ENCODE peak calls at places on chromosomes 3 and 15, in ten cellular contexts. Y is mammary epithelial cell, T is left ventricle myocardium inferior, S is GM23248, F is adrenal gland, R is SJSA1, H is Panc1, Q is A549, E is neuronal stem cell, V is tibial nerve. P is an unnamed sample.
A peak's percentile ranks its signal among the peaks of the same experiment; 100 is the strongest.

GRCh38 chr15:83352124-83352523 is 67.7 kb upstream of the BNC1 start:
- DNase-seq in R (no peak), Y (no peak), T (no peak), S (no peak), Q (no peak), E (no peak), V (no peak), H (no peak), F (no peak), P (no peak)

GRCh38 chr3:71805691-71806090 is 20.7 kb upstream of the PROK2 start:
- DNase-seq in V (no peak), S (no peak), Q (no peak), R (no peak), T (no peak), F (no peak), Y (no peak), E (no peak), H (no peak), P (no peak)

GRCh38 chr3:20123121-20123652 is 62.8 kb downstream of the SGO1 start:
- DNase-seq in R (no peak), H (no peak), Y (no peak), T (no peak), Q (no peak), S (peak; percentile 5), E (no peak), V (no peak), F (no peak), P (no peak)

GRCh38 chr3:185688808-185689207 is 102.7 kb downstream of the SENP2 start:
- DNase-seq in T (no peak), R (peak; percentile 96), Y (peak; percentile 99), S (peak; percentile 100), E (no peak), F (peak; percentile 92), V (no peak), H (peak; percentile 85), Q (peak; percentile 84), P (no peak)

GRCh38 chr15:72353266-72353665 is 22.5 kb downstream of the HEXA start:
- DNase-seq in Q (no peak), T (no peak), F (no peak), Y (peak; percentile 34), S (peak; percentile 54), R (no peak), E (no peak), H (no peak), V (no peak), P (no peak)

GRCh38 chr15:57340673-57341259 is 35.5 kb upstream of the CGNL1 start:
- DNase-seq in Q (peak; percentile 50), E (peak; percentile 48), V (no peak), H (peak; percentile 61), Y (peak; percentile 27), R (no peak), F (peak; percentile 52), T (no peak), S (peak; percentile 66), P (peak; percentile 61)

GRCh38 chr3:10594915-10595314 is 89.5 kb upstream of the ATP2B2 start:
- DNase-seq in E (peak; percentile 92), H (no peak), Q (peak; percentile 54), V (no peak), T (no peak), Y (peak; percentile 49), R (peak; percentile 60), F (peak; percentile 73), S (peak; percentile 64), P (peak; percentile 25)

GRCh38 chr3:105513042-105513441 is 146.3 kb downstream of the ALCAM start:
- DNase-seq in T (no peak), Y (peak; percentile 17), H (no peak), S (peak; percentile 74), Q (no peak), F (no peak), V (no peak), E (no peak), R (peak; percentile 44), P (no peak)

GRCh38 chr15:40278026-40278425 is 4.8 kb downstream of the ANKRD63 start:
- DNase-seq in T (no peak), E (no peak), Q (no peak), R (no peak), Y (no peak), V (no peak), H (no peak), S (no peak), F (no peak), P (no peak)
- H3K4me1 ChIP-seq in T (peaks cover 36% of the 10 kb centered on the region), E (peaks cover 4% of the 10 kb centered on the region), Q (no peaks in the 10 kb centered on the region), R (peaks cover 71% of the 10 kb centered on the region), Y (peaks cover 14% of the 10 kb centered on the region), V (peaks cover 13% of the 10 kb centered on the region), H (no peaks in the 10 kb centered on the region), S (no peaks in the 10 kb centered on the region), F (peaks cover 11% of the 10 kb centered on the region), P (no peaks in the 10 kb centered on the region)

GRCh38 chr15:31259562-31260252 is 66.9 kb upstream of the KLF13 start:
- DNase-seq in R (no peak), Y (no peak), E (no peak), Q (no peak), H (no peak), F (peak; percentile 1), T (no peak), S (no peak), V (no peak), P (no peak)

GRCh38 chr15:31260646-31261265 is 65.9 kb upstream of the KLF13 start:
- DNase-seq in V (no peak), T (no peak), F (peak; percentile 4), S (no peak), R (no peak), H (no peak), Y (no peak), Q (no peak), E (no peak), P (no peak)

GRCh38 chr15:31262901-31263671 is 63.5 kb upstream of the KLF13 start:
- DNase-seq in Q (no peak), Y (peak; percentile 5), T (peak; percentile 34), E (no peak), V (no peak), S (peak; percentile 53), F (peak; percentile 48), H (no peak), R (peak; percentile 31), P (peak; percentile 87)

GRCh38 chr15:31262143-31262530 is 64.5 kb upstream of the KLF13 start:
- DNase-seq in F (peak; percentile 2), Q (no peak), T (no peak), V (no peak), E (no peak), H (no peak), Y (no peak), S (no peak), R (no peak), P (no peak)

DNA sequence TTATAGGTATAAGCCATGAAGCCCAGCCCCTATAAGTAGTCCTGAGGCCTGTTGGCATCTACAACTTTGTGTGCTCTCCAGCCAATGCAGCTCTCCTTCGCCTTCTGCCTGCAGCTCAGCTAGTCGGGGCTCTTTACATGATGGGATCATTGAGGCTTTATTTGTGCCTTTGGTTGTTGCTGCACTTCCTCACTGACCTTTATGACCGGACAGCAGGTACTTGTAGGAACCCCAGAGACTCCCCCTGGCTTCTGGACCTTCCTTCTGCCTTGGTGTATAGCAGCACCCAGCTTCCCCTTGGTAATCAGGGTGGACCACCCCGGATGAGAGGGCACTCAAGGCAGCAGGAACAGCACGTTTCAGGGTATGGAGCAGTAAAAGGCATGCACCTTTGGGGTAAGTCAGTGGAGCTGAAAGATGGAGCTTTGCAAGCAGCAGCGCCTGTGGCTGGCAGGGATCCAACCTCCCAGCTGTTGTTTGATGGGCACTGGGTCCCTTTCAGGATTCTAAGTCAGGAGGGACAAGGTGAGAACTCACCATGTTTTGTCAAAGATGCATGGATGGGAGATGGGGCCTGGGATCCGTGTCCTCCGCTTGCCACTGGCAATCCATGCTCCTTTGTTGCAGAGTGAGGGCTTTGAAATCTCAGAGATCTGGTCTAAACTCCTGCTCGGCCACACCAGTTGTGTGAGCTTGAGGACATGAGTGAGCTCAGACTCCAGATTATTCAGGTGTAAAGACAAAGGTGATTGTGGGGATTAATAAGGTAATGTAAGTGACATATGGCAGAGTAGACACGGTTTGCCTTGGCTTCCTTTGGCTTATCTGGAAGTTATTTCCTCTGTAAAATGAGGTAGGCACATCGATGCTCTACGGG is 65.1 kb upstream of the KLF13 start:
- DNase-seq in Y (no peak), R (no peak), T (no peak), F (peak; percentile 4), H (no peak), S (no peak), Q (no peak), V (no peak), E (no peak), P (no peak)
- H3K4me1 ChIP-seq in Y (peaks cover 14% of the 10 kb centered on the region), R (no peaks in the 10 kb centered on the region), T (peaks cover 19% of the 10 kb centered on the region), F (peaks cover 25% of the 10 kb centered on the region), H (no peaks in the 10 kb centered on the region), S (no peaks in the 10 kb centered on the region), Q (peaks cover 24% of the 10 kb centered on the region), V (peaks cover 33% of the 10 kb centered on the region), E (peaks cover 6% of the 10 kb centered on the region), P (peaks cover 17% of the 10 kb centered on the region)

DNA sequence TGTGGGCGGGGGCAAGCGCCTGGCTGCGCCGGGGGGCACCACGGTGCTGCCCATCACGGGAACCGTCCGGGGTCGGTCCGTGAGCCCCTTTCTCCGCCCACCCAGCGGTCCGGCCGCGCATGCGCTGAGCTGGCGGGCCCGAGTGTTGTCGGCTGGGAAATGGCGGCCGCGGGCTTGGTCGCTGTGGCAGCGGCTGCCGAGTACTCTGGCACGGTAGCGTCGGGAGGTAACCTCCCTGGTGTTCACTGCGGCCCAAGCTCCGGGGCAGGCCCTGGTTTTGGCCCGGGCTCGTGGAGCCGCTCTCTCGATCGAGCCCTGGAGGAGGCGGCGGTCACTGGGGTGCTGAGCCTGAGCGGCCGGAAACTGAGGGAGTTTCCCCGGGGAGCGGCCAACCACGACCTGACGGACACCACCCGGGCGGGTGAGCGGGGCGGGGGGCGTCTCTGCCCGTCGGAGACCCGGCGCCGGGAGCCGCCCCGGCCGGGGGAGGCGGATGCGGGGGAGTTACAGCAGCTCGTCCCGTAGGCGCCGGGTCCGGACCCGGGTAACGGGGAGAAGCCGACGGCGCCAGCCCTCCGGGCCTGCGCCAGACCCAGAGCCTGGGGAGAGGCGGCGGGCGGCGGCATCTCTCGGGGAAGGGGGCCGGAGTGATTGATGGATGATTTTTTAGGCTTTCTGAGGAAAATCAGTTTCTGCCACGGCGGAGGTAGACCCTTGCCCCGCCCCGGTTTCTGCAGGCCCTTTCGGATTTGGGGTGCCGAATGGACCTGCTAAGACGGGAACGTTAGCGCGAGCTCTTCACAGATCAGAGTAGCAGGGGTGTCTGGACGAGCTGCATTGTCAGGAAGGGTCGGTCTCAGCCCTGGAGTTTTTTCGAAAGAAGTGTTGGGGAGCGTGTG is at the start of gene LRCH3:
- DNase-seq in Y (peak; percentile 76), T (peak; percentile 81), E (peak; percentile 91), V (peak; percentile 55), R (peak; percentile 85), Q (peak; percentile 86), S (peak; percentile 89), F (peak; percentile 79), H (no peak), P (peak; percentile 64)
- H3K4me1 ChIP-seq in Y (peaks cover 27% of the 10 kb centered on the region), T (peaks cover 59% of the 10 kb centered on the region), E (peaks cover 2% of the 10 kb centered on the region), V (peaks cover 23% of the 10 kb centered on the region), R (peaks cover 12% of the 10 kb centered on the region), Q (peaks cover 35% of the 10 kb centered on the region), S (peaks cover 43% of the 10 kb centered on the region), F (peaks cover 30% of the 10 kb centered on the region), H (peaks cover 13% of the 10 kb centered on the region), P (peaks cover 4% of the 10 kb centered on the region)

GRCh38 chr3:124887996-124888298 is 782 bp upstream of the ITGB5 start:
- DNase-seq in F (no peak), V (no peak), E (no peak), H (no peak), T (no peak), R (no peak), Y (no peak), S (no peak), Q (no peak), P (no peak)

GRCh38 chr3:124887177-124887995 is at the start of gene ITGB5:
- DNase-seq in Y (peak; percentile 80), E (peak; percentile 80), V (peak; percentile 54), H (no peak), T (peak; percentile 86), Q (peak; percentile 53), F (peak; percentile 88), R (peak; percentile 85), S (peak; percentile 91), P (peak; percentile 84)

GRCh38 chr3:124888482-124889441 is 1.6 kb upstream of the ITGB5 start:
- DNase-seq in T (no peak), H (no peak), S (no peak), V (no peak), F (no peak), E (no peak), R (no peak), Q (no peak), Y (no peak), P (no peak)

GRCh38 chr3:124885466-124886167 is 1.5 kb downstream of the ITGB5 start:
- DNase-seq in T (no peak), F (no peak), Q (no peak), Y (peak; percentile 33), E (peak; percentile 26), S (peak; percentile 87), V (no peak), H (no peak), R (peak; percentile 53), P (no peak)

GRCh38 chr3:124886168-124887051 is 755 bp downstream of the ITGB5 start:
- DNase-seq in H (no peak), S (peak; percentile 81), Q (peak; percentile 52), T (peak; percentile 40), Y (peak; percentile 57), R (peak; percentile 57), E (peak; percentile 43), V (no peak), F (peak; percentile 61), P (peak; percentile 65)
- H3K4me1 ChIP-seq in H (peaks cover 47% of the 10 kb centered on the region), S (peaks cover 33% of the 10 kb centered on the region), Q (peaks cover 47% of the 10 kb centered on the region), T (peaks cover 59% of the 10 kb centered on the region), Y (peaks cover 69% of the 10 kb centered on the region), R (peaks cover 46% of the 10 kb centered on the region), E (peaks cover 24% of the 10 kb centered on the region), V (peaks cover 7% of the 10 kb centered on the region), F (peaks cover 25% of the 10 kb centered on the region), P (peaks cover 2% of the 10 kb centered on the region)